ENCODE peak calls at places on chromosome 9, in four cellular contexts. One of them, this sample, is unnamed.

GRCh38 chr9:1267581-1267980 is 217.4 kb downstream of the DMRT2 start:
- DNase-seq in IMR-90: no peak
- DNase-seq in GM12878: no peak
- DNase-seq in K562: no peak
- DNase-seq in this sample: no peak

GRCh38 chr9:1978941-1979340 is 36.2 kb upstream of the SMARCA2 start:
- DNase-seq in IMR-90: peak
- DNase-seq in GM12878: no peak
- DNase-seq in K562: no peak
- DNase-seq in this sample: no peak

GRCh38 chr9:118306773-118307172 is 602.6 kb downstream of the TLR4 start:
- DNase-seq in IMR-90: no peak
- DNase-seq in GM12878: no peak
- DNase-seq in K562: no peak
- DNase-seq in this sample: no peak

GRCh38 chr9:79698988-79699387 is 127.2 kb downstream of the TLE4 start:
- DNase-seq in IMR-90: no peak
- DNase-seq in GM12878: no peak
- DNase-seq in K562: no peak
- DNase-seq in this sample: no peak

GRCh38 chr9:128575469-128575868 is 23.1 kb downstream of the SPTAN1 start:
- DNase-seq in IMR-90: no peak
- DNase-seq in GM12878: no peak
- DNase-seq in K562: no peak
- DNase-seq in this sample: no peak

GRCh38 chr9:93200989-93201339 is 17.0 kb downstream of the WNK2 start:
- DNase-seq in IMR-90: no peak
- DNase-seq in GM12878: no peak
- DNase-seq in K562: no peak
- DNase-seq in this sample: no peak

GRCh38 chr9:89256690-89257089 is 54.3 kb upstream of the CKS2 start:
- DNase-seq in IMR-90: no peak
- DNase-seq in GM12878: no peak
- DNase-seq in K562: no peak
- DNase-seq in this sample: no peak

GRCh38 chr9:27194401-27195091 is 85.5 kb downstream of the TEK start:
- DNase-seq in IMR-90: peak
- DNase-seq in GM12878: no peak
- DNase-seq in K562: no peak
- DNase-seq in this sample: peak

GRCh38 chr9:112112941-112113399 is 62.1 kb downstream of the SUSD1 start:
- DNase-seq in IMR-90: no peak
- DNase-seq in GM12878: no peak
- DNase-seq in K562: no peak
- DNase-seq in this sample: peak

GRCh38 chr9:136372561-136373299 is 739 bp downstream of the CARD9 start:
- DNase-seq in IMR-90: peak
- DNase-seq in GM12878: no peak
- DNase-seq in K562: peak
- DNase-seq in this sample: no peak

GRCh38 chr9:114898741-114899140 is 31.6 kb downstream of the TNFSF8 start:
- DNase-seq in IMR-90: no peak
- DNase-seq in GM12878: no peak
- DNase-seq in K562: no peak
- DNase-seq in this sample: no peak

GRCh38 chr9:96156578-96156977 is 145.4 kb downstream of the HSD17B3 start:
- DNase-seq in IMR-90: no peak
- DNase-seq in GM12878: no peak
- DNase-seq in K562: no peak
- DNase-seq in this sample: no peak

GRCh38 chr9:89483592-89484474 is 14.1 kb downstream of the SEMA4D start:
- DNase-seq in IMR-90: no peak
- DNase-seq in GM12878: no peak
- DNase-seq in K562: no peak
- DNase-seq in this sample: no peak

GRCh38 chr9:114837923-114838322 is 32.1 kb upstream of the TNFSF15 start:
- DNase-seq in IMR-90: peak
- DNase-seq in GM12878: no peak
- DNase-seq in K562: no peak
- DNase-seq in this sample: no peak

GRCh38 chr9:129493002-129493713 is 127.7 kb downstream of the C9orf50 start:
- DNase-seq in IMR-90: no peak
- DNase-seq in GM12878: no peak
- DNase-seq in K562: no peak
- DNase-seq in this sample: no peak

GRCh38 chr9:93642961-93643360 is 66.6 kb downstream of the PHF2 start:
- DNase-seq in IMR-90: peak
- DNase-seq in GM12878: no peak
- DNase-seq in K562: no peak
- DNase-seq in this sample: no peak

GRCh38 chr9:27487128-27487527 is 37.0 kb upstream of the IFNK start:
- DNase-seq in IMR-90: no peak
- DNase-seq in GM12878: no peak
- DNase-seq in K562: no peak
- DNase-seq in this sample: no peak

GRCh38 chr9:69885474-69885929 is 64.9 kb downstream of the CFAP95 start:
- DNase-seq in IMR-90: no peak
- DNase-seq in GM12878: no peak
- DNase-seq in K562: no peak
- DNase-seq in this sample: peak

GRCh38 chr9:83472221-83472665 is 66.0 kb downstream of the FRMD3 start:
- DNase-seq in IMR-90: peak
- DNase-seq in GM12878: no peak
- DNase-seq in K562: no peak
- DNase-seq in this sample: peak

GRCh38 chr9:122619996-122620395 is 5.5 kb downstream of the OR1Q1 start:
- DNase-seq in IMR-90: no peak
- DNase-seq in GM12878: no peak
- DNase-seq in K562: no peak
- DNase-seq in this sample: no peak
- TF ChIP-seq ELK1 in IMR-90: no peak
- TF ChIP-seq ELK1 in GM12878: no peak
- TF ChIP-seq ELK1 in K562: no peak
- TF ChIP-seq ELK1 in this sample: no peak

DNA sequence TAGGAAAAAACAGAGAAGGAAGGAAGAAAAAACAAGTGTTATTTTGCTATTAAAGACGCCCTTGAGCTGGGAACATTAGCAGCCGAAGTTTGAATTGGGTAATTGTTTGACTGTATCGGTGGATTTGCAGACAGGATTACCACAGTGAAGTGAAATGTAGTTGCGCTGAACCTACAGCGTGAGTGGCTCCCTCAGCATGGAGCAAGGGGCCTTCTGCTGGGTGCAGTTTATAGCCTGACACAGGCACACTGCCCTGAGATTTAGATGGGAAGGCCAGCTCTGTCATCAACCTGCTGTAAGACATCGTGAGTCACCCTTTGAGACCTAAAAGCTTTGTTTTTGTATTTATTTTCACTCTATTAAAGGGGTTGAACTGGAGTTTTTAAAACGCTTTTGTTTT is 136.2 kb downstream of the ASTN2 start:
- DNase-seq in IMR-90: no peak
- DNase-seq in GM12878: no peak
- DNase-seq in K562: no peak
- DNase-seq in this sample: no peak
- TF ChIP-seq ELK1 in IMR-90: no peak
- TF ChIP-seq ELK1 in GM12878: no peak
- TF ChIP-seq ELK1 in K562: no peak
- TF ChIP-seq ELK1 in this sample: no peak

GRCh38 chr9:113669523-113670115 is 206.1 kb downstream of the RGS3 start:
- DNase-seq in IMR-90: peak
- DNase-seq in GM12878: no peak
- DNase-seq in K562: no peak
- DNase-seq in this sample: no peak

GRCh38 chr9:113668057-113668456 is 204.5 kb downstream of the RGS3 start:
- DNase-seq in IMR-90: no peak
- DNase-seq in GM12878: no peak
- DNase-seq in K562: no peak
- DNase-seq in this sample: no peak

GRCh38 chr9:113661074-113661473 is 197.5 kb downstream of the RGS3 start:
- DNase-seq in IMR-90: no peak
- DNase-seq in GM12878: no peak
- DNase-seq in K562: no peak
- DNase-seq in this sample: no peak

GRCh38 chr9:113664176-113664875 is 200.8 kb downstream of the RGS3 start:
- DNase-seq in IMR-90: no peak
- DNase-seq in GM12878: no peak
- DNase-seq in K562: no peak
- DNase-seq in this sample: no peak

DNA sequence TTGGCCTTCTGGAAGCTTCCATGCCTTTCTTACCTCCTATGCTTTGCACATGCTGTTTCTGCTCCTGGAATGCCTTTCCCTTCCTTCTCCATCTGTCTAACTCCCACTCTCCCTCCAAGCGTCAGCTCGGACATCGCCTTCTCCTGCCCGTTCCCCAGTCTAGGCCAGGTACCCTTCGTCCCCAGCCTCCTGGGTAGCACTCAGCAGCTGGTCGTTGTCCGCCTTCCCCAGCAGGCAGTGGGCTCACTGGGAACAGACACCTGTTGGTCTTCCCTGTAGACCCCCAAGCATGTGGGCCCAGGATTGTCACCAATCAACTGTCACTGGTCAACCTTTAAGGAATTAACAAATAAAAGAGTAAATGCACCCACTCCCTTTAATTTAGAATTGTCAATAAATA is 202.2 kb downstream of the RGS3 start:
- DNase-seq in IMR-90: no peak
- DNase-seq in GM12878: no peak
- DNase-seq in K562: no peak
- DNase-seq in this sample: no peak
- TF ChIP-seq ELK1 in IMR-90: no peak
- TF ChIP-seq ELK1 in GM12878: no peak
- TF ChIP-seq ELK1 in K562: no peak
- TF ChIP-seq ELK1 in this sample: no peak

GRCh38 chr9:3773661-3774060 is 247.9 kb upstream of the RFX3 start:
- DNase-seq in IMR-90: no peak
- DNase-seq in GM12878: no peak
- DNase-seq in K562: no peak
- DNase-seq in this sample: no peak

GRCh38 chr9:3775968-3776367 is 250.2 kb upstream of the RFX3 start:
- DNase-seq in IMR-90: no peak
- DNase-seq in GM12878: no peak
- DNase-seq in K562: no peak
- DNase-seq in this sample: no peak

DNA sequence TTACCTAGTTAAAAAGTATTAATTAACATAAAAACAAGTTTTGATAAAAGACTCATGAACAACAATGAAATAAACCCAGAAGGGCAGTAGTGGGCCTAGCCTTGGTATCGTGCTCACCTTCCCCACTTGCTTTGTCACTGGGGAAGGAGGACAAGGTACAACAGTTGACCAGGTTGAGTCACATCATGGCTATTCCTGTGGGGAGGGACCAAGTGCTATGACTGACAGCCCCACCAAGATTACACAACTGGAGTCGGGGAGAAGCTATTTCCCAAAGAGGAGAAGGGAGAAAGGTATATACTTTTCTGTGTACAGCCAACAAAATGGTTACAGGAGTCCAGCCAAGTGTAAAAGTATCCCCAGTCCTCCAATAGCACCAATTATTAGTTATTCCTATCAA is 251.3 kb upstream of the RFX3 start:
- DNase-seq in IMR-90: no peak
- DNase-seq in GM12878: no peak
- DNase-seq in K562: no peak
- DNase-seq in this sample: peak
- TF ChIP-seq ELK1 in IMR-90: no peak
- TF ChIP-seq ELK1 in GM12878: no peak
- TF ChIP-seq ELK1 in K562: no peak
- TF ChIP-seq ELK1 in this sample: no peak

GRCh38 chr9:133667759-133668450 is 31.7 kb downstream of the DBH start:
- DNase-seq in IMR-90: no peak
- DNase-seq in GM12878: no peak
- DNase-seq in K562: no peak
- DNase-seq in this sample: no peak
- TF ChIP-seq ELK1 in IMR-90: no peak
- TF ChIP-seq ELK1 in GM12878: no peak
- TF ChIP-seq ELK1 in K562: no peak
- TF ChIP-seq ELK1 in this sample: no peak

GRCh38 chr9:32571969-32572899 is 725 bp downstream of the NDUFB6 start:
- DNase-seq in IMR-90: peak
- DNase-seq in GM12878: peak
- DNase-seq in K562: peak
- DNase-seq in this sample: peak
- TF ChIP-seq ELK1 in IMR-90: no peak
- TF ChIP-seq ELK1 in GM12878: no peak
- TF ChIP-seq ELK1 in K562: no peak
- TF ChIP-seq ELK1 in this sample: no peak

GRCh38 chr9:134187821-134188420 is 23.6 kb upstream of the RNU6ATAC start:
- DNase-seq in IMR-90: no peak
- DNase-seq in GM12878: no peak
- DNase-seq in K562: no peak
- DNase-seq in this sample: no peak
- TF ChIP-seq ELK1 in IMR-90: no peak
- TF ChIP-seq ELK1 in GM12878: no peak
- TF ChIP-seq ELK1 in K562: no peak
- TF ChIP-seq ELK1 in this sample: no peak

This sample was measured in A549.